ENCODE peak calls at places on chromosomes 11 and 22, in five cellular contexts. E is cardiac muscle cell, Y is lung, G is fibroblast of the aortic adventitia, O is progenitor cell of endocrine pancreas. T is an unnamed sample.

GRCh38 chr11:69280994-69281393 is 13.0 kb upstream of the MYEOV start:
- DNase-seq in Y (peak), O (no peak), G (peak), E (peak), T (no peak)

GRCh38 chr11:118206612-118207031 is 18.2 kb downstream of the JAML start:
- DNase-seq in O (no peak), E (peak), Y (no peak), G (no peak), T (no peak)

GRCh38 chr11:45233121-45233803 is 52.9 kb downstream of the SYT13 start:
- DNase-seq in E (peak), O (peak), G (peak), Y (peak), T (peak)

GRCh38 chr22:41917906-41918791 is 3.3 kb upstream of the SHISA8 start:
- DNase-seq in O (no peak), G (peak), Y (no peak), E (peak), T (peak)

GRCh38 chr11:41250408-41250807 is 209.0 kb downstream of the LRRC4C start:
- DNase-seq in G (no peak), O (no peak), Y (no peak), E (no peak), T (no peak)

GRCh38 chr22:18984564-18984963 is 48.5 kb upstream of the PRODH start:
- DNase-seq in Y (no peak), O (no peak), E (no peak), G (no peak), T (no peak)

GRCh38 chr22:31148953-31149627 is 8.8 kb upstream of the PLA2G3 start:
- DNase-seq in G (peak), E (peak), Y (peak), O (peak), T (peak)

GRCh38 chr11:82771781-82772180 is 38.1 kb upstream of the FAM181B start:
- DNase-seq in O (no peak), G (no peak), Y (no peak), E (no peak), T (no peak)

GRCh38 chr11:76243157-76243556 is 36.9 kb upstream of the WNT11 start:
- DNase-seq in E (no peak), G (no peak), Y (no peak), O (no peak), T (peak)

GRCh38 chr11:102438311-102439062 is 14.1 kb downstream of the TMEM123 start:
- DNase-seq in E (no peak), G (no peak), O (peak), Y (no peak), T (no peak)

GRCh38 chr22:27385261-27385998 is 416.1 kb downstream of the MN1 start:
- DNase-seq in Y (no peak), E (no peak), O (no peak), G (no peak), T (no peak)

GRCh38 chr22:17368727-17369552 is at the start of gene CECR2:
- DNase-seq in Y (peak), G (no peak), O (peak), E (peak), T (peak)

GRCh38 chr11:68256331-68256741 is 15.4 kb downstream of the C11orf24 start:
- DNase-seq in Y (no peak), O (no peak), E (peak), G (peak), T (no peak)

GRCh38 chr22:45139693-45140092 is 24.0 kb upstream of the NUP50 start:
- DNase-seq in G (no peak), O (no peak), Y (no peak), E (no peak), T (no peak)

GRCh38 chr11:96241351-96241841 is 101.6 kb downstream of the MAML2 start:
- DNase-seq in O (no peak), G (no peak), E (no peak), Y (no peak), T (no peak)

GRCh38 chr22:49784987-49785614 is 42.6 kb downstream of the BRD1 start:
- DNase-seq in O (no peak), G (no peak), E (no peak), Y (no peak), T (no peak)

GRCh38 chr11:3824714-3825472 is 15.9 kb downstream of the RHOG start:
- DNase-seq in G (peak), E (peak), O (peak), Y (peak), T (peak)

GRCh38 chr11:68798221-68798813 is 43.4 kb downstream of the CPT1A start:
- DNase-seq in G (peak), E (peak), O (peak), Y (peak), T (peak)

GRCh38 chr22:47392729-47393128 is 630.3 kb downstream of the TBC1D22A start:
- DNase-seq in O (no peak), G (no peak), Y (no peak), E (no peak), T (no peak)

GRCh38 chr22:46696225-46696518 is 41.9 kb downstream of the CERK start:
- DNase-seq in O (no peak), E (no peak), Y (no peak), G (no peak), T (no peak)

GRCh38 chr11:79018371-79018849 is 422.4 kb downstream of the TENM4 start:
- DNase-seq in G (peak), O (no peak), E (peak), Y (no peak), T (no peak)

GRCh38 chr22:48563118-48563965 is 1264.3 kb downstream of the BRD1 start:
- DNase-seq in Y (no peak), E (no peak), O (no peak), G (no peak), T (no peak)

GRCh38 chr11:118241191-118242098 is 10.7 kb downstream of the MPZL3 start:
- DNase-seq in E (peak), G (peak), O (no peak), Y (peak), T (peak)

GRCh38 chr11:17384002-17384511 is 4.4 kb downstream of the KCNJ11 start:
- DNase-seq in E (peak), G (peak), O (peak), Y (peak), T (peak)

GRCh38 chr11:117457031-117457785 is 129.6 kb downstream of the CEP164 start:
- DNase-seq in G (no peak), E (no peak), Y (no peak), O (no peak), T (no peak)

GRCh38 chr11:129319201-129319600 is 56.4 kb upstream of the BARX2 start:
- DNase-seq in E (no peak), O (no peak), G (no peak), Y (no peak), T (no peak)

GRCh38 chr11:76810151-76810853 is 27.1 kb downstream of the TSKU start:
- DNase-seq in O (no peak), Y (peak), G (peak), E (peak), T (peak)

GRCh38 chr22:49772692-49773091 is 55.0 kb downstream of the BRD1 start:
- DNase-seq in G (no peak), E (no peak), O (no peak), Y (no peak), T (no peak)

GRCh38 chr22:35470903-35471321 is 69.7 kb upstream of the RASD2 start:
- DNase-seq in G (no peak), Y (no peak), E (no peak), O (no peak), T (no peak)

GRCh38 chr22:46539169-46539568 is 1.7 kb upstream of the CELSR1 start:
- DNase-seq in Y (peak), E (no peak), O (no peak), G (no peak), T (no peak)

GRCh38 chr11:132607575-132607974 is 924.7 kb downstream of the OPCML start:
- DNase-seq in E (no peak), O (no peak), G (no peak), Y (no peak), T (no peak)

GRCh38 chr11:114762437-114762836 is 84.1 kb downstream of the NXPE2 start:
- DNase-seq in Y (peak), G (peak), E (peak), O (peak), T (peak)

GRCh38 chr22:46246178-46246577 is 3.9 kb downstream of the CDPF1 start:
- DNase-seq in E (no peak), O (no peak), G (no peak), Y (no peak), T (no peak)

GRCh38 chr11:77142091-77142975 is 14.3 kb downstream of the MYO7A start:
- DNase-seq in Y (no peak), O (no peak), E (no peak), G (no peak), T (no peak)

DNA sequence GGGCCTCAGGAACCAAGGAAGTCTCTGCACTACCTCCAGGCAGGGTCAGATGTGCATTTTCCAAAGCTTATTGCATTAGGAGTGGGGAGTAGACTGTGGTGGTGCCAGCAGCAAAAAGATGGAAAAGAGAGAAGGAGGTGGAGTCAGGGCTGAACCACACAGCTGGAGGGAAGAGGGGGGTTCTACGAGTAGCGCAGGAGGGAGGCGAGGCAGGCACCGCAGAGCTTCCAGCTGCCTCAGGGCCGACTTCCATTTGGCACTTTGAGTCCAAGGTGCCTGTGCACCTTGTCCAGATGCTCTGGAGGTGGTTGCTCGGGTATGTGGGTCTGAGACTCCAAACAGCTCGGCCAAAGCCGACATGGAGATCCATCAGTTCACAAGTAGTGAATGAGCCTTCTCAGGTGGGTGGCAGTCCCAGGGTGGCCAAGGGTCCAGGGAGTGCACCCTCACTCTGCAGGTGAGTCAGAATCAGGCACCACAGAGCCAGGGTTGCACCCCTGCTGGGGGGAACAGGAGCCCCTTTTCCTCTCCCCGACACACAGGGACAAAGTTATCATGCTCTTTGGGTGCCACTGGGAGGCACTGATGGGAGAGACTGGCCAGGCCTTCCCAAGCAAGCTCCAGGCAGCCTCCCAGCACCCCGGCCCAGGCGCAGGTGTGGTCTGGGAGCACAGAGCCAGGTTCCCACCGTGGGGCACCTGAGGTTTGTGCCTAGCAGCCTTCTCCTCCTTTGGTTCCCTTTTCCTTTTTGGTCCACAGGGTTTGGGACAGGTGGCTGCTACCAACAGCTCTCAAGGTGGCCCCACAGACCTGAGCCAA is 30.2 kb downstream of the GGT5 start:
- DNase-seq in Y (no peak), G (no peak), O (no peak), E (peak), T (no peak)
- TF ChIP-seq CTCF in Y (no peak), G (no peak), O (no peak), E (no peak), T (no peak)

GRCh38 chr22:37549704-37550059 is 10.6 kb upstream of the CDC42EP1 start:
- DNase-seq in O (no peak), G (peak), Y (no peak), E (peak), T (no peak)

GRCh38 chr22:37544955-37545702 is 15.2 kb upstream of the CDC42EP1 start:
- DNase-seq in E (peak), G (peak), Y (peak), O (peak), T (peak)

GRCh38 chr22:37545703-37546435 is 14.4 kb upstream of the CDC42EP1 start:
- DNase-seq in Y (peak), E (peak), G (peak), O (peak), T (peak)

GRCh38 chr22:37547249-37547741 is 13.0 kb upstream of the CDC42EP1 start:
- DNase-seq in Y (no peak), O (no peak), E (peak), G (peak), T (no peak)

DNA sequence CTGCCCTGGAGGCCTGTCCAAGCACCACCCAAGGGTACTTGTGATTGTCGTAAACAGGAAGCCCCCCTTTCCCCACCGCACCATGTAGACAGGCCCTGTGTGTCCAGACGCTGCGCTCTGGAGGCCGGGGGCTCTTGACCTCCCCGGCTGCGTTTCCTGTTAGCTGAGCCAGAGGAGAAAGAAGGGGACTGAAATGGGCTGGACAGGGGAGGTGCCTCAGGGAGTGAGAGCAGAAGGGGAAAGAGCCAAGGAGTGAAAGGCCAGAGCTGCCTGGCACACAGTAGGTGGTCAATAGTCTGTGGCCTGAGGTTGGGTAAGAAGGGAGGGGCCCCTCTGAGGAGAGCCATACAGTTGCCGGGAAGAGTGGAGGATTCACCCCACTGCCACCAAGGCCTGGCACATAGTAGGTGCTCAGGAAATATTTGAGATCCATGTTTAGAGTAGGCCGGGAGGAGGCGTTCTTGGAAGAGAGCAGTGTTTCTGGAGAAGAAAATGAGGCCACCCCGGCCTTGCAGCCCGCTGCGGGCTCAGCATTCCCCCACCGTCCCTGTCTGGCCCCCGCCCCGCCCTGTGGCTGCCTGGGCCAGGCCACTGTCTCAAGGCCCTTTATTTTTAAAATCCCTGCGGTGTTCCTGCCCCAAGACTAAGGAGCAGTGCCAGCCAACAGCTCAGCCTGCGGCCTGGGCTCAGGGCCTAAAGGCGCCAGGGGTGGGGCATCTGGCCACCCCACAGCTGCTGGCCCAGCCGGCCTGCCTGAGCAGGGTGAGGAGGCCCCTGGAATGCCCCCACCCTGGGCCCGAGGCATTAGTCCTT is 13.6 kb upstream of the CDC42EP1 start:
- DNase-seq in O (no peak), Y (no peak), E (peak), G (peak), T (no peak)
- TF ChIP-seq CTCF in O (no peak), Y (no peak), E (peak), G (peak), T (no peak)

DNA sequence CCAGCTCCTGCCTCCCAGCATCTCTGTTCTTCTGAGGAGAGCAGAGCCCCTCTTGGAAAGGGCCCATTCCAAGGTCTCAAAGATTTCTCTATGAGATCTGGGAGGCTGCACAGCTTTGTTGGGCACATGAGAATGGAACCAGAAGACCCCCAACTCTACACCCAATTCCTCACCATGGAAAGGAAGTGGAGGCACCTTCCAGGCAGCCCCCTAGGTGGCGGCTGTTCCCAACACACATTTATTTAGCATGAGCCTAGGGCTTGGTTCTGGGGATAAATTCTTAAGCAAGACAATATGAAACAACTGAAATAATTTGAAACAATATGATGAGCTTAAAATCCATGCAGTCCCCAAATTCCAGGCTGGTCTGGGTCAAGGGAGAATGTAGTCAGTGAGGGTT is 100.4 kb downstream of the TIMP3 start:
- DNase-seq in Y (no peak), O (no peak), G (no peak), E (no peak), T (no peak)
- TF ChIP-seq CTCF in Y (no peak), O (peak), G (no peak), E (no peak), T (no peak)

GRCh38 chr11:43557553-43558031 is 122.9 kb upstream of the HSD17B12 start:
- DNase-seq in E (no peak), Y (no peak), O (no peak), G (peak), T (no peak)
- TF ChIP-seq CTCF in E (peak), Y (no peak), O (peak), G (peak), T (no peak)